ENCODE peak calls at places on chromosomes 4 and X, in five cellular contexts. O is HepG2, E is A549, A is endothelial cell of umbilical vein, Y is K562. R is an unnamed sample.

GRCh38 chr4:3850128-3850527 is 83.9 kb downstream of the ADRA2C start:
- DNase-seq in O (no peak), E (no peak), Y (no peak), A (no peak), R (no peak)

GRCh38 chr4:17613761-17614415 is 553 bp upstream of the MED28 start:
- DNase-seq in Y (no peak), A (no peak), E (no peak), O (peak), R (peak)

GRCh38 chrX:43707812-43708548 is 51.9 kb downstream of the MAOA start:
- DNase-seq in A (peak), O (no peak), E (no peak), Y (no peak), R (no peak)

GRCh38 chr4:161256716-161257115 is 907.1 kb downstream of the FSTL5 start:
- DNase-seq in O (peak), A (peak), E (no peak), Y (no peak), R (peak)

GRCh38 chr4:3043272-3044020 is 30.9 kb downstream of the HTT-AS start:
- DNase-seq in Y (no peak), O (no peak), E (no peak), A (no peak), R (no peak)

GRCh38 chr4:138222041-138222440 is 20.1 kb downstream of the SLC7A11 start:
- DNase-seq in E (no peak), Y (no peak), O (no peak), A (peak), R (no peak)

GRCh38 chr4:54446556-54446955 is 211.2 kb upstream of the KIT start:
- DNase-seq in O (no peak), Y (no peak), E (no peak), A (no peak), R (no peak)

GRCh38 chr4:138510053-138510452 is 267.9 kb upstream of the SLC7A11 start:
- DNase-seq in O (no peak), Y (no peak), E (no peak), A (no peak), R (peak)

GRCh38 chr4:74431113-74431826 is 13.7 kb upstream of the AREG start:
- DNase-seq in O (no peak), E (no peak), A (peak), Y (no peak), R (peak)

GRCh38 chrX:137031517-137032377 is 2.0 kb downstream of the GPR101 start:
- DNase-seq in E (no peak), Y (peak), O (no peak), A (peak), R (no peak)

GRCh38 chr4:52957220-52957686 is 95.1 kb downstream of the RASL11B start:
- DNase-seq in A (no peak), Y (no peak), O (no peak), E (no peak), R (no peak)

GRCh38 chr4:36260714-36261113 is 16.4 kb upstream of the ARAP2 start:
- DNase-seq in O (no peak), E (no peak), A (no peak), Y (no peak), R (no peak)

GRCh38 chrX:45824471-45824870 is 623.8 kb upstream of the DIPK2B start:
- DNase-seq in O (peak), A (peak), E (peak), Y (peak), R (peak)

GRCh38 chrX:120680090-120680489 is 50.2 kb upstream of the C1GALT1C1 start:
- DNase-seq in Y (no peak), O (no peak), A (no peak), E (no peak), R (no peak)

GRCh38 chr4:107314156-107314555 is 278.0 kb upstream of the DKK2 start:
- DNase-seq in O (no peak), A (no peak), Y (no peak), E (no peak), R (no peak)

GRCh38 chr4:137452799-137453198 is 79.5 kb downstream of the PCDH18 start:
- DNase-seq in Y (no peak), O (no peak), A (no peak), E (no peak), R (no peak)

GRCh38 chr4:63505714-63506460 is 903.4 kb downstream of the TECRL start:
- DNase-seq in O (no peak), A (no peak), Y (no peak), E (no peak), R (peak)

GRCh38 chr4:10095296-10095991 is 21.2 kb downstream of the WDR1 start:
- DNase-seq in A (no peak), E (no peak), Y (no peak), O (no peak), R (peak)

GRCh38 chr4:155807021-155807420 is 48.2 kb downstream of the GUCY1B1 start:
- DNase-seq in O (no peak), A (no peak), Y (no peak), E (no peak), R (no peak)

GRCh38 chrX:26613951-26614350 is 398.0 kb downstream of the MAGEB5 start:
- DNase-seq in Y (no peak), E (no peak), A (no peak), O (no peak), R (no peak)

GRCh38 chr4:2363056-2363719 is 55.3 kb downstream of the ZFYVE28 start:
- DNase-seq in E (no peak), O (peak), Y (no peak), A (no peak), R (peak)

GRCh38 chrX:12825801-12826200 is 34.6 kb downstream of the PRPS2 start:
- DNase-seq in A (peak), E (no peak), Y (no peak), O (no peak), R (no peak)

GRCh38 chrX:21658152-21658737 is at the start of gene KLHL34:
- DNase-seq in E (no peak), A (no peak), Y (no peak), O (no peak), R (no peak)

GRCh38 chrX:31550169-31550568 is 478.3 kb upstream of the FTHL17 start:
- DNase-seq in Y (no peak), O (no peak), E (no peak), A (no peak), R (no peak)

GRCh38 chr4:58063761-58064160 is 953.6 kb upstream of the IGFBP7 start:
- DNase-seq in Y (no peak), A (no peak), E (no peak), O (no peak), R (no peak)

GRCh38 chrX:153641575-153642312 is 5.3 kb upstream of the DUSP9 start:
- DNase-seq in O (peak), A (no peak), E (no peak), Y (peak), R (no peak)

GRCh38 chr4:133903029-133903428 is 298.6 kb downstream of the PABPC4L start:
- DNase-seq in E (no peak), A (no peak), O (no peak), Y (no peak), R (no peak)
- TF ChIP-seq CTCF in E (no peak), A (no peak), O (no peak), Y (no peak), R (no peak)

GRCh38 chr4:169345207-169345788 is 74.5 kb upstream of the SH3RF1 start:
- DNase-seq in E (peak), A (peak), O (no peak), Y (no peak), R (no peak)
- TF ChIP-seq MAX in E (no peak), A (no peak), O (no peak), Y (no peak), R (no peak)

GRCh38 chr4:42710329-42710728 is 53.4 kb upstream of the ATP8A1 start:
- DNase-seq in O (no peak), E (no peak), Y (no peak), A (no peak), R (no peak)

GRCh38 chr4:42708625-42709024 is 51.7 kb upstream of the ATP8A1 start:
- DNase-seq in A (no peak), O (no peak), Y (no peak), E (no peak), R (no peak)

GRCh38 chr4:42709392-42710065 is 52.6 kb upstream of the ATP8A1 start:
- DNase-seq in O (no peak), Y (no peak), E (no peak), A (no peak), R (no peak)

GRCh38 chr4:42712854-42713253 is 55.9 kb upstream of the ATP8A1 start:
- DNase-seq in O (no peak), Y (no peak), A (no peak), E (no peak), R (no peak)

DNA sequence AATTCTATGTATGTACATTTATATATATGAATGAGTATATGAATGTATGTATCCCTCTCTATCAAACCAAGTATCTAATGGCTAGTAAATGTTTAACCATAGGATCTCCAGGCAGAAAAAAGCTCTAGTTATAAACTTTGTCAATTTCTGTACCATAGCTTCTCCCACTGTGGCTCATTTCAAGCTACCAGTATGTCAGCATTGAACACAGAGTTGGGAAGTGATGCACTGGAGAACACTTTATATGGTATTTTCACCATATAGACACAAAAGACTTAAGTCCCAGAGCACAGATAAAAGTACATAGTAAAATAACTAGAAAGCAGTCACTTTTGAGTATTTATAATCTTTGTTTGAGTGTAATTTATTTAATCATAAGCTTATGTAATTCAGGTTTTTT is 53.9 kb upstream of the ATP8A1 start:
- DNase-seq in A (no peak), E (no peak), Y (no peak), O (no peak), R (no peak)
- TF ChIP-seq MYC in A (no peak), E (no peak), Y (no peak), O (no peak), R (no peak)

DNA sequence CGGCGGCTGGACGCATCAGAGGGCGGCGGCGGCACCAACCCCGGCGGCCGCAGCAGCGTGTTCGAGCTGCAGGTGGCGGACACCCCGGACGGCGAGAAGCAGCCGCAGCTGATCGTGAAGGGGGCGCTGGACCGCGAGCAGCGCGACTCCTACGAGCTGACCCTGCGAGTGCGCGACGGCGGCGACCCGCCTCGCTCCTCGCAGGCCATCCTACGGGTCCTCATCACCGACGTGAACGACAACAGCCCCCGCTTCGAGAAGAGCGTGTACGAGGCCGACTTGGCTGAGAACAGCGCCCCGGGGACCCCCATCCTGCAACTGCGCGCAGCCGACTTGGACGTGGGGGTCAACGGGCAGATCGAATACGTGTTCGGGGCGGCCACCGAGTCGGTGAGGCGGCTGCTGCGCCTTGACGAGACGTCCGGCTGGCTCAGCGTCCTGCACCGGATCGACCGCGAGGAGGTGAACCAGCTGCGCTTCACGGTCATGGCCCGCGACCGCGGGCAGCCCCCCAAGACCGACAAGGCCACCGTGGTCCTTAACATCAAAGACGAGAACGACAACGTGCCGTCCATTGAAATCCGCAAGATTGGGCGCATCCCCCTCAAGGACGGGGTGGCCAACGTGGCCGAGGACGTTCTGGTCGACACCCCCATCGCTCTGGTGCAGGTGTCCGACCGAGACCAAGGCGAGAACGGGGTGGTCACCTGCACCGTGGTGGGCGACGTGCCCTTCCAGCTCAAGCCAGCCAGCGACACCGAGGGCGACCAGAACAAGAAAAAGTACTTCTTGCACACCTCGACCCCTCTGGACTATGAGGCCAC is 2.1 kb downstream of the PCDH7 start:
- DNase-seq in E (no peak), Y (no peak), A (peak), O (no peak), R (no peak)
- TF ChIP-seq CTCF in E (no peak), Y (no peak), A (no peak), O (no peak), R (no peak)

GRCh38 chr4:173990879-173991231 is 292.6 kb downstream of the FBXO8 start:
- DNase-seq in Y (no peak), A (no peak), O (no peak), E (no peak), R (no peak)
- TF ChIP-seq MAX in Y (no peak), A (no peak), O (no peak), E (no peak), R (no peak)

DNA sequence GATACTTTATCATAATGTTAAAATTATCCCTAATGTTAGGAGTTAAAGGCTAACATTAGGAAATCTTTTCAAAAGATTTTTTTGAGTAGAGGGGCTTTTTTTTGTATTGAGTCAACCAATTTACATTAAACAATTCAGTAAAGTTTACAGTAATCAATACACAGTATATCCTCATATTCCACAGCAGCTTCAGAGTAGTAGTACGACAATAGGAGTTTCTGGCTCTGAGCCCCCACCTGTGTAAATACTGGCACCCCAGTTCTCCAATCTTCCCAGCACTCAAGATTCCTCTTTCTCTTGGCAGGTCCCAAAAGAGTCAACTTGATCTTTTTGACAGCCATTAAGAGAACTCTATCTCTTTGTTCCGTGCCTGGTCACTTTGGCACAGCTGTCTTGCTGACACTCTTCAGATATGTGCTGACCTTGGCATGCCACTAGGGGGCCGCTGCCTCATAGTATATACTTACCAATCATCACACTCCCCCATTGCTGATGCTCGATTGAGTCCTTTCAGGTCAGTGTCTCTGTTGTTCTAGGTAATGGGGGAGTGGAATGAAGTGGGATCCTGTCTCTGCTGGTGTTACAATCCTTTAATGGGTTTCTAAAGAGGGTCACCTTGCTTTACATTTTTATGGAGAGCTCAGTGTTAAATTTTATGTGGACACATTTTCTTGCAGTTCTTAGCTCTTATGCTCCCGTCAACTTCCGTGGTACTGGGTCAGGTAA is 19.5 kb upstream of the CCNI start:
- DNase-seq in Y (peak), A (peak), E (peak), O (peak), R (peak)
- TF ChIP-seq MYC in Y (no peak), A (no peak), E (no peak), O (no peak), R (no peak)

DNA sequence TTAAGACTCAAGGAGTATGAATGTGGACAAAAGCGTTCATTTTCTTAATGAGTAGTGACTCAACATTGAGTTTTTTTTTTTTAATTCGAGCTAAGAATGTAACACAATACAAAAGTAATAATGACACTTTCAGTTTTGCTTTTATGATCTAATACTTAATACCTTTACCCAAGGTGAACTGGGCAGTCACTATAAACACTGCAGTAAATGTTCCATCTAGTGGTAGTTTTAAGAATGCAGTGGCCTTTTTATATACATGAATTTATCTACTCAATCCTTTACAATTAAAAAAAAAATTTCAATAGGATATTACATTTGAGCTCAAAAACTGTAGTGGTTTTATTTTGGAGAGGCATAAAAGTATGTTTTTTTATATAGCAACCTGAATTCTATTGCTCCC is 33.9 kb downstream of the PDK3 start:
- DNase-seq in E (peak), O (no peak), A (peak), Y (no peak), R (peak)
- TF ChIP-seq CTCF in E (peak), O (no peak), A (no peak), Y (no peak), R (no peak)

DNA sequence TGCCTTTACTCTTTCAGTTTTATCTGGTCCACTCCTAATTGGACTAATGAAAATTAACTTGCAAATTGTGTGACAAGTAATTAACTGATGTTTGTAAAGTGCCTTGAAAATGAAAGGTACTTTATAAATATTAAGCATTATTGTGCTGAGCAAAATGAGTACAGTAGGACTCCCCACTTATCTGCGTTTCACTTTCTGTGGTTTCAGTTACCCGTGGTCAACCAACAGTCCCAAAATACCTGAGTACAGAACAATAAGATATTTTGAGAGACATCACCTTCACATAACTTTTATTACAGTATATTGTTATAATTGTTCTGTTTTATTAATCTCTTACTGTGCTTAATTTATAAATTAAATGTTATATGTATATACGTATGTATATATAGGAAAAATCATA is 27.4 kb upstream of the JADE3 start:
- DNase-seq in A (no peak), E (no peak), O (no peak), Y (no peak), R (no peak)
- TF ChIP-seq MAX in A (no peak), E (no peak), O (no peak), Y (no peak), R (no peak)

GRCh38 chr4:100417565-100417964 is 100.3 kb downstream of the EMCN start:
- DNase-seq in O (no peak), E (no peak), A (no peak), Y (no peak), R (no peak)
- TF ChIP-seq MYC in O (no peak), E (no peak), A (no peak), Y (no peak), R (no peak)

GRCh38 chrX:110442631-110443030 is 84.0 kb downstream of the RTL9 start:
- DNase-seq in O (peak), E (peak), A (peak), Y (peak), R (peak)
- TF ChIP-seq CTCF in O (peak), E (no peak), A (no peak), Y (peak), R (peak)